ENCODE peak calls at places on chromosomes 13 and 19, in five cellular contexts. Y is adrenal gland, A is WTC11, E is uterus, S is stomach. J is an unnamed sample.

GRCh38 chr13:58994778-58995177 is 1169.0 kb downstream of the DIAPH3 start:
- DNase-seq in Y (no peak), A (no peak), E (no peak), S (no peak), J (peak)

GRCh38 chr19:4758659-4759058 is 32.9 kb upstream of the FEM1A start:
- DNase-seq in Y (no peak), A (no peak), E (no peak), S (no peak), J (no peak)

GRCh38 chr19:6602729-6603114 is 11.8 kb upstream of the CD70 start:
- DNase-seq in Y (no peak), A (no peak), E (no peak), S (no peak), J (no peak)

GRCh38 chr13:29702912-29703351 is 107.4 kb upstream of the SLC7A1 start:
- DNase-seq in Y (no peak), A (no peak), E (peak), S (no peak), J (peak)

GRCh38 chr13:59354665-59355064 is 809.1 kb downstream of the DIAPH3 start:
- DNase-seq in Y (no peak), A (no peak), E (no peak), S (no peak), J (no peak)

GRCh38 chr19:41657157-41657556 is 30.3 kb upstream of the CEACAM4 start:
- DNase-seq in Y (no peak), A (no peak), E (no peak), S (no peak), J (no peak)

GRCh38 chr19:49119411-49120324 is at the start of gene PPFIA3:
- DNase-seq in Y (peak), A (peak), E (peak), S (peak), J (peak)

GRCh38 chr13:32254416-32254815 is 60.7 kb downstream of the ZAR1L start:
- DNase-seq in Y (no peak), A (no peak), E (no peak), S (no peak), J (no peak)

GRCh38 chr13:111847964-111848363 is 219.0 kb upstream of the SOX1 start:
- DNase-seq in Y (no peak), A (no peak), E (no peak), S (no peak), J (no peak)

GRCh38 chr19:6519289-6519688 is 11.5 kb upstream of the TNFSF9 start:
- DNase-seq in Y (no peak), A (no peak), E (no peak), S (no peak), J (peak)

DNA sequence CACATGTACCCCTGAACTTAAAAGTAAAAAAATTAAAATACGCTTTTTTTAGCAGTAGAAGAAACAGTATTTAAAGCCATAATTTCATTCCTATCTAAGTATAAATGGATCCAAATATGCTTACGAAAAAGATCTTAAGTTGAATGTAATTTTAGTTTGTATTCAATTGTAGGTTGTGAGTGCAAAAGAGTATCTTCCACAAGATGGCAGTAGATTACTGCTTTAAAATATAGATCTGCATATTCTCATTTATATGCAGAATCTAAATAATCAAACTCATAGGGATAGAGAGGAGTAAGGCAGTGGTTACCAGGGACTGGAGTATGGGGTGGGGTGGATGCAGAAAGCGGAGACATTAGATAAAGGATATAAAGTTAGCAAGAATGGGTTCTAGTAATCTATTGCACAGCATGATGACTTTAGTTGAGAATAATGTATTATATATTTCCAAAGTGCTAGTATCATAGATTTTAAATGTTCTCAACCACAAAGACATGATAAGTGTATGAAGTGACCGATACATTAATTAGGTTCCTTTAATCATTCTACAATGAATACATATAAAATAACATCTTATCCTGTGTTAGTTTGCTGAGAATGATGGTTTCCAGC is 14.2 kb downstream of the OR7A17 start:
- DNase-seq in Y (no peak), A (no peak), E (no peak), S (no peak), J (peak)
- TF ChIP-seq CTCF in Y (peak), A (no peak), E (no peak), S (no peak), J (peak)

GRCh38 chr19:44756089-44756562 is 7.6 kb downstream of the BCL3 start:
- DNase-seq in Y (no peak), A (no peak), E (no peak), S (no peak), J (no peak)

GRCh38 chr19:44757735-44758505 is 9.4 kb downstream of the BCL3 start:
- DNase-seq in Y (peak), A (peak), E (peak), S (peak), J (peak)

GRCh38 chr19:44755219-44755618 is 6.7 kb downstream of the BCL3 start:
- DNase-seq in Y (peak), A (no peak), E (no peak), S (no peak), J (no peak)

GRCh38 chr19:44758596-44758995 is 10.1 kb downstream of the BCL3 start:
- DNase-seq in Y (peak), A (peak), E (no peak), S (no peak), J (no peak)

GRCh38 chr19:44757057-44757734 is 8.7 kb downstream of the BCL3 start:
- DNase-seq in Y (peak), A (peak), E (peak), S (peak), J (peak)
- TF ChIP-seq CTCF in Y (no peak), A (no peak), E (no peak), S (no peak), J (peak)

DNA sequence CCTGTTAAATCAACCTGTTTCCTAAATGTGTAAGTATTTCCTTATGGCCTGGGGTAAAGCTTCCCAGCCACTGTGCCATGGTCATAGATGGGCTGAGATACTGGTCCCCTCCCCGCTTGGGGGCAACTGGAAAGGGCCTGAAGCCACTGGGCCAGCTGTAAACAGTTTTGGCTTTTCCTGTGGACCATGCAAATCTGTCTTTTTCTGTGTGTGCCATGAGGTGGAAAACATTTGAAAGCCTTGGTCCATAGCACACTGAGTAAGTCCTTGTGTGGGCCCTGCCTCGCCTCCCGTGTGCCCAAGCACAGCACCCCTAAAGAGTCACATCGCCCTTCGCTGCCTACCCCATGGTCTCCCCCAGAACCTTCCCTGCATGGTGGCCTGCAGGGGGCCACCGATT is 52.3 kb upstream of the GPR183 start:
- DNase-seq in Y (no peak), A (no peak), E (no peak), S (no peak), J (no peak)
- TF ChIP-seq CTCF in Y (no peak), A (no peak), E (no peak), S (no peak), J (no peak)

DNA sequence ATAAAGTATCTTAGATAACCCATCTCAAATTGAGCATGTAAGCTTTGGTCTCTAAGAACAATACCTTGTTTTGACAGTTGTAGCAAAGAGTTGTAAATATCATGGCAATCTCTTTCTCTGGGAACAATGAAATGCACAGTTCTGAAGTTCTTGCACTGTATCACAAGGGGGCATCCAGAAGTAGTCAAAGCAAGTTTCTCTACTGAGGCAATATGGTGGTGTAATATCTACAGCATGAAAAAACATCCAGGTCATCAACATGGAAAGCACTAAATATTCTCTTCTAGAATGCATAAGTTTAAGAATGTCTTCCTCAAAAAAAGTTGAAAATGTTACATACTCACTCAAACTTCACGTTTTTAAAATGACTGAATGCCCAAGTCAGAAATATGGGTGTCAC is 19.6 kb downstream of the MTMR6 start:
- DNase-seq in Y (no peak), A (no peak), E (no peak), S (no peak), J (peak)
- TF ChIP-seq CTCF in Y (peak), A (no peak), E (no peak), S (no peak), J (peak)

GRCh38 chr19:18496980-18497256 is 25.0 kb downstream of the ELL start:
- DNase-seq in Y (no peak), A (no peak), E (no peak), S (no peak), J (no peak)

GRCh38 chr19:18493440-18494266 is 28.2 kb downstream of the ELL start:
- DNase-seq in Y (no peak), A (no peak), E (no peak), S (no peak), J (no peak)

GRCh38 chr19:18495204-18495911 is 26.5 kb downstream of the ELL start:
- DNase-seq in Y (no peak), A (no peak), E (no peak), S (no peak), J (no peak)

GRCh38 chr19:18494267-18494607 is 27.6 kb downstream of the ELL start:
- DNase-seq in Y (no peak), A (no peak), E (no peak), S (no peak), J (no peak)

GRCh38 chr19:18496167-18496979 is 25.5 kb downstream of the ELL start:
- DNase-seq in Y (no peak), A (no peak), E (no peak), S (peak), J (peak)
- TF ChIP-seq CTCF in Y (no peak), A (no peak), E (no peak), S (no peak), J (peak)

GRCh38 chr19:32022044-32022945 is 323.1 kb upstream of the ZNF507 start:
- DNase-seq in Y (no peak), A (no peak), E (no peak), S (no peak), J (no peak)

GRCh38 chr19:32020538-32020937 is 324.9 kb upstream of the ZNF507 start:
- DNase-seq in Y (no peak), A (no peak), E (no peak), S (no peak), J (no peak)

GRCh38 chr19:32017341-32017948 is 328.0 kb upstream of the ZNF507 start:
- DNase-seq in Y (no peak), A (no peak), E (no peak), S (no peak), J (no peak)

GRCh38 chr19:32018014-32018413 is 327.4 kb upstream of the ZNF507 start:
- DNase-seq in Y (peak), A (no peak), E (peak), S (no peak), J (peak)

DNA sequence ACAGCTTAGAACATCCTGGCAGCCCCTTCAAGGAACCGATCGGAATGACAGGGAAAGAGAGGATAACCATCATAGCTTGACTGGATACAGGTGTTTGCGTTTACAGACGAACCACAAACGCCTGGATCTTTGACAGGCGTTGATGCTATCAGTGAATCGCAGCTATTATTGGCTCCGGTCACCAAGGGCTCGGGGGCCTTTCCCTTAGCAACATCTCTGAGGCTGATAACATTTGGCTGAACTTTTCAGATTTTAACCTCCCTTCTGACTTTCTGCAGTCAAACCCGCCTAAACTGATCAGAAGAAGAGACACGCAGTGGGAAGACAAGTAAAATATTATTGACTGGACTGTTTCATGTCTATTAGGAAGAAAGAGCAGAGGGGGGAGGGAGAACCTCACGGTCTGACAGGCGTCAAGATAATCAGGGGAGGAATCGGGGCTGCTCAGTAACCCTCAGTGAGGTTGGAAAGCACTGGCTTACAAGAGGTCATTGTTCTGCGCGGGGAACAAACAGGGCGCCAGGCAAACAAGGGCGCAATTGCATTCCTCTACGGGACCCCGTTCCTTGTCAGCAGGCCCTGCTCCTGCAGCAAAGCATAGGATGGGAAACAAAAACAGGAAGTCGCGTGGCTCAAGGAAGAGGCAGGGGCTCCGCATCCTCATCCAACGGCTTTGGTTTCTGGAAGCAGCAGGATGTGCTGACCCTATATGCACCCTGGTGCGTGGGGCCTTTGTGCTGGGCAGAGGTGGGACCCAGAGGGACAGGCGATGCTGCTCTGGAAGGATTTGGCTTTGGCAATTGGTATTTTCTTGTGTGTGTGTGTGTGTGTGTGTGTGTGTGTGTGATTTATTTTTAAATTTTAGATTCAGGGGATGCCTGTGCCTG is 322.2 kb upstream of the ZNF507 start:
- DNase-seq in Y (no peak), A (no peak), E (no peak), S (no peak), J (no peak)
- TF ChIP-seq CTCF in Y (no peak), A (no peak), E (no peak), S (no peak), J (no peak)

DNA sequence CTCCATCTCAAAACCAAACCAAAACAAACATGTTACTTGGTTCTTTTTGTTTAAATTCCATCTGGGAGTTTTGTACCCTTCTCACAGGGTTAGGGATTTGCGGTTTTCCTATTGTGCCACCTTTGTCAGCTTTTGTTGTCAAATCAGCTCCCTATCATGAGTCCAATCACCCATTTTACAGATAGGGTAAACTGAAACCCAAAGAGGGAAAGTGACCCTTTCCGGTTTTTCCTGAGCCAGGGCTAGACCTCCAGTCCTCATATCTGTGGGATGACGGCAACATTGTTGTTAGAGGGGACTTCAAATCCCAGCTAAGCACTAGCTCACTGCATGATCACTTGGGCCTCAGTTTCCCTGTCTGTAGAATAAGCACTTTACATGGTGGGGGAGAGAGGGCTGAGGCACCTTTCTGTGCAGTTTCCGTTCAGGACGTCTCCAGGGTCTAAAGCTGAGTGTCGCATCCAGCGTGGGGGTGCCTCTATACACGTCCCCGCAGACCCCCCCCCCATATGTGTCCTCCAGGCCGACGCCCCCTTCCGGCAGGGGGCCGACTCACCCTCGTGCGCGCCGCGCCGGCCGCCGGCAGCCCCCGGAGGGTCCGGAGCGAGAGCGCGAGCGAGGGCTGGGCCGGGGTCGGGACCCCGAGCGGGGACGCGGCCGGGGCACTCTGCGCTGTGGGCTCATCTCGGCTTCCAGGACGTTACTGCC is 3.9 kb downstream of the CCDC194 start:
- DNase-seq in Y (no peak), A (no peak), E (no peak), S (no peak), J (no peak)
- TF ChIP-seq CTCF in Y (no peak), A (peak), E (no peak), S (no peak), J (no peak)

GRCh38 chr13:97946951-97947588 is 6.4 kb upstream of the IPO5 start:
- DNase-seq in Y (no peak), A (no peak), E (no peak), S (no peak), J (peak)
- TF ChIP-seq CTCF in Y (no peak), A (no peak), E (no peak), S (no peak), J (no peak)

GRCh38 chr13:94192576-94192975 is 286.9 kb downstream of the DCT start:
- DNase-seq in Y (peak), A (peak), E (no peak), S (no peak), J (peak)
- TF ChIP-seq CTCF in Y (peak), A (peak), E (no peak), S (no peak), J (peak)